ENCODE peak calls at places on chromosomes 7 and 10, in six cellular contexts. One of them, this sample, is unnamed.

GRCh38 chr10:32360884-32361283 is 13.9 kb upstream of the EPC1 start:
- DNase-seq in left ventricle myocardium superior: no peak
- DNase-seq in activated naive CD8-positive, alpha-beta T cell treated with anti-CD3 and anti-CD28 coated beads for 36 hours: no peak
- DNase-seq in stimulated activated CD4-positive, alpha-beta T cell treated with anti-CD3 and anti-CD28 coated beads, Interleukin-15, amount 100 ng/mL, for 24 hours: no peak
- DNase-seq in amniotic stem cell: no peak
- DNase-seq in GM12865: no peak
- DNase-seq in this sample: no peak

GRCh38 chr10:33136271-33136670 is 178.2 kb upstream of the ITGB1 start:
- DNase-seq in activated naive CD8-positive, alpha-beta T cell treated with anti-CD3 and anti-CD28 coated beads for 36 hours: no peak
- DNase-seq in amniotic stem cell: no peak
- DNase-seq in stimulated activated CD4-positive, alpha-beta T cell treated with anti-CD3 and anti-CD28 coated beads, Interleukin-15, amount 100 ng/mL, for 24 hours: peak
- DNase-seq in GM12865: peak
- DNase-seq in left ventricle myocardium superior: no peak
- DNase-seq in this sample: no peak

GRCh38 chr10:89274928-89275327 is 23.4 kb upstream of the LIPA start:
- DNase-seq in GM12865: no peak
- DNase-seq in left ventricle myocardium superior: no peak
- DNase-seq in stimulated activated CD4-positive, alpha-beta T cell treated with anti-CD3 and anti-CD28 coated beads, Interleukin-15, amount 100 ng/mL, for 24 hours: no peak
- DNase-seq in amniotic stem cell: no peak
- DNase-seq in activated naive CD8-positive, alpha-beta T cell treated with anti-CD3 and anti-CD28 coated beads for 36 hours: no peak
- DNase-seq in this sample: no peak

GRCh38 chr7:140433396-140433795 is 29.5 kb downstream of the RAB19 start:
- DNase-seq in left ventricle myocardium superior: no peak
- DNase-seq in stimulated activated CD4-positive, alpha-beta T cell treated with anti-CD3 and anti-CD28 coated beads, Interleukin-15, amount 100 ng/mL, for 24 hours: no peak
- DNase-seq in amniotic stem cell: no peak
- DNase-seq in GM12865: no peak
- DNase-seq in activated naive CD8-positive, alpha-beta T cell treated with anti-CD3 and anti-CD28 coated beads for 36 hours: no peak
- DNase-seq in this sample: no peak

GRCh38 chr7:522071-522937 is 2.7 kb upstream of the PDGFA start:
- DNase-seq in activated naive CD8-positive, alpha-beta T cell treated with anti-CD3 and anti-CD28 coated beads for 36 hours: peak
- DNase-seq in amniotic stem cell: no peak
- DNase-seq in left ventricle myocardium superior: peak
- DNase-seq in GM12865: peak
- DNase-seq in stimulated activated CD4-positive, alpha-beta T cell treated with anti-CD3 and anti-CD28 coated beads, Interleukin-15, amount 100 ng/mL, for 24 hours: peak
- DNase-seq in this sample: peak

GRCh38 chr10:13658864-13659685 is 72.3 kb downstream of the PRPF18 start:
- DNase-seq in activated naive CD8-positive, alpha-beta T cell treated with anti-CD3 and anti-CD28 coated beads for 36 hours: peak
- DNase-seq in amniotic stem cell: no peak
- DNase-seq in left ventricle myocardium superior: peak
- DNase-seq in stimulated activated CD4-positive, alpha-beta T cell treated with anti-CD3 and anti-CD28 coated beads, Interleukin-15, amount 100 ng/mL, for 24 hours: peak
- DNase-seq in GM12865: peak
- DNase-seq in this sample: no peak

GRCh38 chr10:121597504-121598241 is 571 bp downstream of the FGFR2 start:
- DNase-seq in left ventricle myocardium superior: peak
- DNase-seq in amniotic stem cell: no peak
- DNase-seq in stimulated activated CD4-positive, alpha-beta T cell treated with anti-CD3 and anti-CD28 coated beads, Interleukin-15, amount 100 ng/mL, for 24 hours: peak
- DNase-seq in GM12865: no peak
- DNase-seq in activated naive CD8-positive, alpha-beta T cell treated with anti-CD3 and anti-CD28 coated beads for 36 hours: no peak
- DNase-seq in this sample: no peak

GRCh38 chr7:120843121-120843520 is 14.8 kb downstream of the TSPAN12 start:
- DNase-seq in stimulated activated CD4-positive, alpha-beta T cell treated with anti-CD3 and anti-CD28 coated beads, Interleukin-15, amount 100 ng/mL, for 24 hours: no peak
- DNase-seq in left ventricle myocardium superior: no peak
- DNase-seq in amniotic stem cell: no peak
- DNase-seq in activated naive CD8-positive, alpha-beta T cell treated with anti-CD3 and anti-CD28 coated beads for 36 hours: no peak
- DNase-seq in GM12865: no peak
- DNase-seq in this sample: no peak

GRCh38 chr7:3043544-3044395 is at the start of gene CARD11:
- DNase-seq in GM12865: peak
- DNase-seq in amniotic stem cell: no peak
- DNase-seq in left ventricle myocardium superior: no peak
- DNase-seq in activated naive CD8-positive, alpha-beta T cell treated with anti-CD3 and anti-CD28 coated beads for 36 hours: peak
- DNase-seq in stimulated activated CD4-positive, alpha-beta T cell treated with anti-CD3 and anti-CD28 coated beads, Interleukin-15, amount 100 ng/mL, for 24 hours: peak
- DNase-seq in this sample: peak

GRCh38 chr7:105354383-105354782 is 34.3 kb downstream of the SRPK2 start:
- DNase-seq in activated naive CD8-positive, alpha-beta T cell treated with anti-CD3 and anti-CD28 coated beads for 36 hours: no peak
- DNase-seq in amniotic stem cell: no peak
- DNase-seq in GM12865: peak
- DNase-seq in left ventricle myocardium superior: no peak
- DNase-seq in stimulated activated CD4-positive, alpha-beta T cell treated with anti-CD3 and anti-CD28 coated beads, Interleukin-15, amount 100 ng/mL, for 24 hours: no peak
- DNase-seq in this sample: peak